ENCODE peak calls at places on chromosome 18, in eight cellular contexts. One of them, this sample, is unnamed.

GRCh38 chr18:23580677-23581367 is 5.5 kb downstream of the NPC1 start:
- DNase-seq in T-helper 2 cell: no peak
- DNase-seq in stimulated activated CD4-positive, alpha-beta T cell treated with anti-CD3 and anti-CD28 coated beads, Interleukin-15, amount 100 ng/mL, for 1 hour: no peak
- DNase-seq in left colon: no peak
- DNase-seq in HS-27A: peak
- DNase-seq in hippocampal formation: no peak
- DNase-seq in Panc1: no peak
- DNase-seq in HuH-7: no peak
- DNase-seq in this sample: no peak

GRCh38 chr18:74510770-74511095 is 14.6 kb downstream of the CNDP2 start:
- DNase-seq in T-helper 2 cell: no peak
- DNase-seq in stimulated activated CD4-positive, alpha-beta T cell treated with anti-CD3 and anti-CD28 coated beads, Interleukin-15, amount 100 ng/mL, for 1 hour: no peak
- DNase-seq in left colon: no peak
- DNase-seq in HS-27A: no peak
- DNase-seq in hippocampal formation: no peak
- DNase-seq in Panc1: no peak
- DNase-seq in HuH-7: no peak
- DNase-seq in this sample: no peak

GRCh38 chr18:49618741-49619392 is 57.0 kb downstream of the LIPG start:
- DNase-seq in T-helper 2 cell: no peak
- DNase-seq in stimulated activated CD4-positive, alpha-beta T cell treated with anti-CD3 and anti-CD28 coated beads, Interleukin-15, amount 100 ng/mL, for 1 hour: no peak
- DNase-seq in left colon: peak
- DNase-seq in HS-27A: no peak
- DNase-seq in hippocampal formation: no peak
- DNase-seq in Panc1: no peak
- DNase-seq in HuH-7: no peak
- DNase-seq in this sample: no peak

GRCh38 chr18:59536181-59536580 is 161.0 kb downstream of the CCBE1 start:
- DNase-seq in T-helper 2 cell: no peak
- DNase-seq in stimulated activated CD4-positive, alpha-beta T cell treated with anti-CD3 and anti-CD28 coated beads, Interleukin-15, amount 100 ng/mL, for 1 hour: no peak
- DNase-seq in left colon: no peak
- DNase-seq in HS-27A: no peak
- DNase-seq in hippocampal formation: no peak
- DNase-seq in Panc1: no peak
- DNase-seq in HuH-7: no peak
- DNase-seq in this sample: no peak

GRCh38 chr18:47050468-47050867 is 15.0 kb upstream of the ELOA2 start:
- DNase-seq in T-helper 2 cell: no peak
- DNase-seq in stimulated activated CD4-positive, alpha-beta T cell treated with anti-CD3 and anti-CD28 coated beads, Interleukin-15, amount 100 ng/mL, for 1 hour: no peak
- DNase-seq in left colon: no peak
- DNase-seq in HS-27A: no peak
- DNase-seq in hippocampal formation: no peak
- DNase-seq in Panc1: peak
- DNase-seq in HuH-7: peak
- DNase-seq in this sample: peak

GRCh38 chr18:27549335-27550039 is 364.4 kb upstream of the CHST9 start:
- DNase-seq in T-helper 2 cell: no peak
- DNase-seq in stimulated activated CD4-positive, alpha-beta T cell treated with anti-CD3 and anti-CD28 coated beads, Interleukin-15, amount 100 ng/mL, for 1 hour: no peak
- DNase-seq in left colon: no peak
- DNase-seq in HS-27A: no peak
- DNase-seq in hippocampal formation: no peak
- DNase-seq in Panc1: no peak
- DNase-seq in HuH-7: no peak
- DNase-seq in this sample: no peak

GRCh38 chr18:72375628-72376027 is 168.5 kb downstream of the CBLN2 start:
- DNase-seq in T-helper 2 cell: no peak
- DNase-seq in stimulated activated CD4-positive, alpha-beta T cell treated with anti-CD3 and anti-CD28 coated beads, Interleukin-15, amount 100 ng/mL, for 1 hour: no peak
- DNase-seq in left colon: no peak
- DNase-seq in HS-27A: no peak
- DNase-seq in hippocampal formation: no peak
- DNase-seq in Panc1: no peak
- DNase-seq in HuH-7: no peak
- DNase-seq in this sample: no peak

GRCh38 chr18:73670536-73670935 is 477.1 kb downstream of the FBXO15 start:
- DNase-seq in T-helper 2 cell: no peak
- DNase-seq in stimulated activated CD4-positive, alpha-beta T cell treated with anti-CD3 and anti-CD28 coated beads, Interleukin-15, amount 100 ng/mL, for 1 hour: no peak
- DNase-seq in left colon: no peak
- DNase-seq in HS-27A: no peak
- DNase-seq in hippocampal formation: no peak
- DNase-seq in Panc1: no peak
- DNase-seq in HuH-7: no peak
- DNase-seq in this sample: no peak

GRCh38 chr18:77131652-77132368 is 773 bp downstream of the MBP start:
- DNase-seq in T-helper 2 cell: no peak
- DNase-seq in stimulated activated CD4-positive, alpha-beta T cell treated with anti-CD3 and anti-CD28 coated beads, Interleukin-15, amount 100 ng/mL, for 1 hour: no peak
- DNase-seq in left colon: peak
- DNase-seq in HS-27A: no peak
- DNase-seq in hippocampal formation: no peak
- DNase-seq in Panc1: no peak
- DNase-seq in HuH-7: peak
- DNase-seq in this sample: no peak

GRCh38 chr18:76644580-76644979 is 149.5 kb upstream of the ZNF516 start:
- DNase-seq in T-helper 2 cell: no peak
- DNase-seq in stimulated activated CD4-positive, alpha-beta T cell treated with anti-CD3 and anti-CD28 coated beads, Interleukin-15, amount 100 ng/mL, for 1 hour: no peak
- DNase-seq in left colon: no peak
- DNase-seq in HS-27A: no peak
- DNase-seq in hippocampal formation: no peak
- DNase-seq in Panc1: no peak
- DNase-seq in HuH-7: no peak
- DNase-seq in this sample: no peak

GRCh38 chr18:44744206-44745180 is 63.8 kb downstream of the SETBP1 start:
- DNase-seq in T-helper 2 cell: no peak
- DNase-seq in stimulated activated CD4-positive, alpha-beta T cell treated with anti-CD3 and anti-CD28 coated beads, Interleukin-15, amount 100 ng/mL, for 1 hour: no peak
- DNase-seq in left colon: no peak
- DNase-seq in HS-27A: no peak
- DNase-seq in hippocampal formation: peak
- DNase-seq in Panc1: no peak
- DNase-seq in HuH-7: no peak
- DNase-seq in this sample: no peak

GRCh38 chr18:56097561-56098095 is 509.6 kb upstream of the TCF4 start:
- DNase-seq in T-helper 2 cell: no peak
- DNase-seq in stimulated activated CD4-positive, alpha-beta T cell treated with anti-CD3 and anti-CD28 coated beads, Interleukin-15, amount 100 ng/mL, for 1 hour: no peak
- DNase-seq in left colon: no peak
- DNase-seq in HS-27A: no peak
- DNase-seq in hippocampal formation: no peak
- DNase-seq in Panc1: no peak
- DNase-seq in HuH-7: no peak
- DNase-seq in this sample: no peak

GRCh38 chr18:79396431-79397287 is 929 bp downstream of the NFATC1 start:
- DNase-seq in T-helper 2 cell: no peak
- DNase-seq in stimulated activated CD4-positive, alpha-beta T cell treated with anti-CD3 and anti-CD28 coated beads, Interleukin-15, amount 100 ng/mL, for 1 hour: no peak
- DNase-seq in left colon: no peak
- DNase-seq in HS-27A: no peak
- DNase-seq in hippocampal formation: peak
- DNase-seq in Panc1: no peak
- DNase-seq in HuH-7: no peak
- DNase-seq in this sample: no peak

GRCh38 chr18:10320848-10321247 is 133.6 kb upstream of the APCDD1 start:
- DNase-seq in T-helper 2 cell: no peak
- DNase-seq in stimulated activated CD4-positive, alpha-beta T cell treated with anti-CD3 and anti-CD28 coated beads, Interleukin-15, amount 100 ng/mL, for 1 hour: no peak
- DNase-seq in left colon: no peak
- DNase-seq in HS-27A: no peak
- DNase-seq in hippocampal formation: no peak
- DNase-seq in Panc1: no peak
- DNase-seq in HuH-7: no peak
- DNase-seq in this sample: no peak

GRCh38 chr18:63433349-63433866 is 11.1 kb upstream of the VPS4B start:
- DNase-seq in T-helper 2 cell: no peak
- DNase-seq in stimulated activated CD4-positive, alpha-beta T cell treated with anti-CD3 and anti-CD28 coated beads, Interleukin-15, amount 100 ng/mL, for 1 hour: no peak
- DNase-seq in left colon: no peak
- DNase-seq in HS-27A: no peak
- DNase-seq in hippocampal formation: no peak
- DNase-seq in Panc1: no peak
- DNase-seq in HuH-7: no peak
- DNase-seq in this sample: no peak

GRCh38 chr18:46570134-46570533 is 86.9 kb downstream of the LOXHD1 start:
- DNase-seq in T-helper 2 cell: no peak
- DNase-seq in stimulated activated CD4-positive, alpha-beta T cell treated with anti-CD3 and anti-CD28 coated beads, Interleukin-15, amount 100 ng/mL, for 1 hour: no peak
- DNase-seq in left colon: no peak
- DNase-seq in HS-27A: no peak
- DNase-seq in hippocampal formation: no peak
- DNase-seq in Panc1: no peak
- DNase-seq in HuH-7: no peak
- DNase-seq in this sample: no peak

GRCh38 chr18:77777126-77777525 is 527.5 kb downstream of the GALR1 start:
- DNase-seq in T-helper 2 cell: no peak
- DNase-seq in stimulated activated CD4-positive, alpha-beta T cell treated with anti-CD3 and anti-CD28 coated beads, Interleukin-15, amount 100 ng/mL, for 1 hour: no peak
- DNase-seq in left colon: no peak
- DNase-seq in HS-27A: no peak
- DNase-seq in hippocampal formation: no peak
- DNase-seq in Panc1: no peak
- DNase-seq in HuH-7: no peak
- DNase-seq in this sample: no peak

GRCh38 chr18:10838594-10838993 is 310.8 kb downstream of the PIEZO2 start:
- DNase-seq in T-helper 2 cell: no peak
- DNase-seq in stimulated activated CD4-positive, alpha-beta T cell treated with anti-CD3 and anti-CD28 coated beads, Interleukin-15, amount 100 ng/mL, for 1 hour: no peak
- DNase-seq in left colon: no peak
- DNase-seq in HS-27A: no peak
- DNase-seq in hippocampal formation: no peak
- DNase-seq in Panc1: no peak
- DNase-seq in HuH-7: no peak
- DNase-seq in this sample: no peak

GRCh38 chr18:25058520-25058919 is 293.4 kb downstream of the ZNF521 start:
- DNase-seq in T-helper 2 cell: no peak
- DNase-seq in stimulated activated CD4-positive, alpha-beta T cell treated with anti-CD3 and anti-CD28 coated beads, Interleukin-15, amount 100 ng/mL, for 1 hour: no peak
- DNase-seq in left colon: no peak
- DNase-seq in HS-27A: no peak
- DNase-seq in hippocampal formation: no peak
- DNase-seq in Panc1: no peak
- DNase-seq in HuH-7: no peak
- DNase-seq in this sample: no peak

GRCh38 chr18:26088482-26088881 is 1.9 kb downstream of the SS18 start:
- DNase-seq in T-helper 2 cell: no peak
- DNase-seq in stimulated activated CD4-positive, alpha-beta T cell treated with anti-CD3 and anti-CD28 coated beads, Interleukin-15, amount 100 ng/mL, for 1 hour: no peak
- DNase-seq in left colon: no peak
- DNase-seq in HS-27A: no peak
- DNase-seq in hippocampal formation: no peak
- DNase-seq in Panc1: no peak
- DNase-seq in HuH-7: no peak
- DNase-seq in this sample: no peak

GRCh38 chr18:70337139-70337972 is 48.5 kb downstream of the SOCS6 start:
- DNase-seq in T-helper 2 cell: no peak
- DNase-seq in stimulated activated CD4-positive, alpha-beta T cell treated with anti-CD3 and anti-CD28 coated beads, Interleukin-15, amount 100 ng/mL, for 1 hour: no peak
- DNase-seq in left colon: peak
- DNase-seq in HS-27A: peak
- DNase-seq in hippocampal formation: no peak
- DNase-seq in Panc1: peak
- DNase-seq in HuH-7: no peak
- DNase-seq in this sample: peak

GRCh38 chr18:3525870-3526420 is 76.0 kb downstream of the TGIF1 start:
- DNase-seq in T-helper 2 cell: peak
- DNase-seq in stimulated activated CD4-positive, alpha-beta T cell treated with anti-CD3 and anti-CD28 coated beads, Interleukin-15, amount 100 ng/mL, for 1 hour: no peak
- DNase-seq in left colon: no peak
- DNase-seq in HS-27A: no peak
- DNase-seq in hippocampal formation: peak
- DNase-seq in Panc1: no peak
- DNase-seq in HuH-7: no peak
- DNase-seq in this sample: no peak

GRCh38 chr18:69664399-69664798 is 263.7 kb downstream of the DOK6 start:
- DNase-seq in T-helper 2 cell: no peak
- DNase-seq in stimulated activated CD4-positive, alpha-beta T cell treated with anti-CD3 and anti-CD28 coated beads, Interleukin-15, amount 100 ng/mL, for 1 hour: no peak
- DNase-seq in left colon: no peak
- DNase-seq in HS-27A: no peak
- DNase-seq in hippocampal formation: no peak
- DNase-seq in Panc1: no peak
- DNase-seq in HuH-7: no peak
- DNase-seq in this sample: no peak

GRCh38 chr18:48749768-48750167 is 201.0 kb downstream of the SMAD7 start:
- DNase-seq in T-helper 2 cell: no peak
- DNase-seq in stimulated activated CD4-positive, alpha-beta T cell treated with anti-CD3 and anti-CD28 coated beads, Interleukin-15, amount 100 ng/mL, for 1 hour: no peak
- DNase-seq in left colon: no peak
- DNase-seq in HS-27A: no peak
- DNase-seq in hippocampal formation: no peak
- DNase-seq in Panc1: no peak
- DNase-seq in HuH-7: no peak
- DNase-seq in this sample: no peak

This sample was measured in HepG2.